ENCODE peak calls at places on chromosomes 7 and 10, in nine cellular contexts. D is spleen, A is prostate gland, P is psoas muscle, Z is upper lobe of right lung, H is stomach, V is pancreas, T is right lobe of liver, W is lower lobe of right lung. Q is an unnamed sample.

GRCh38 chr7:24820730-24821044 is 63.4 kb upstream of the GSDME start:
- DNase-seq in P (no peak), Z (no peak), H (no peak), D (no peak), V (no peak), A (no peak), T (no peak), W (no peak), Q (no peak)

GRCh38 chr7:127896683-127897082 is 134.6 kb downstream of the LRRC4 start:
- DNase-seq in T (no peak), P (no peak), D (no peak), H (no peak), W (no peak), V (no peak), Z (no peak), A (no peak), Q (no peak)

GRCh38 chr7:149458235-149458634 is 2.6 kb downstream of the ZNF777 start:
- DNase-seq in A (no peak), P (no peak), T (no peak), V (no peak), W (no peak), H (no peak), D (no peak), Z (no peak), Q (no peak)

GRCh38 chr10:7045891-7046599 is 364.8 kb downstream of the SFMBT2 start:
- DNase-seq in A (no peak), Z (no peak), P (no peak), H (no peak), V (no peak), W (no peak), T (no peak), D (no peak), Q (peak; percentile 34)

GRCh38 chr7:26993816-26994810 is 101.7 kb downstream of the HOXA1 start:
- DNase-seq in P (no peak), W (no peak), H (no peak), T (no peak), A (peak; percentile 21), D (no peak), V (no peak), Z (no peak), Q (no peak)

GRCh38 chr7:5594616-5595544 is 171.2 kb upstream of the TNRC18 start:
- DNase-seq in Z (no peak), P (peak; percentile 61), A (no peak), V (no peak), D (no peak), T (no peak), W (no peak), H (no peak), Q (no peak)

GRCh38 chr10:123380491-123381085 is 226.4 kb downstream of the BUB3 start:
- DNase-seq in H (no peak), V (no peak), Z (no peak), D (no peak), W (no peak), P (no peak), T (no peak), A (no peak), Q (no peak)

GRCh38 chr7:20358106-20358505 is 27.4 kb downstream of the ITGB8 start:
- DNase-seq in V (no peak), T (no peak), A (no peak), H (no peak), P (no peak), W (no peak), Z (no peak), D (no peak), Q (no peak)

GRCh38 chr7:26046150-26046549 is 105.8 kb upstream of the NFE2L3 start:
- DNase-seq in V (no peak), P (no peak), Z (no peak), W (no peak), T (no peak), A (no peak), D (no peak), H (peak; percentile 32), Q (no peak)

GRCh38 chr7:53740971-53741370 is 705.5 kb downstream of the POM121L12 start:
- DNase-seq in W (no peak), Z (no peak), T (no peak), V (no peak), A (no peak), D (no peak), P (no peak), H (no peak), Q (no peak)

GRCh38 chr10:109668137-109668536 is 255.2 kb downstream of the XPNPEP1 start:
- DNase-seq in V (no peak), A (no peak), W (no peak), Z (no peak), T (no peak), P (no peak), H (no peak), D (no peak), Q (no peak)

GRCh38 chr10:100829103-100829870 is 83.5 kb upstream of the SLF2 start:
- DNase-seq in T (no peak), H (no peak), A (no peak), Z (no peak), W (no peak), V (no peak), D (no peak), P (no peak), Q (no peak)

GRCh38 chr10:122113161-122113944 is 124.4 kb downstream of the TACC2 start:
- DNase-seq in V (peak; percentile 90), H (peak; percentile 69), D (peak; percentile 78), T (peak; percentile 74), W (peak; percentile 85), A (peak; percentile 83), P (peak; percentile 86), Z (peak; percentile 89), Q (no peak)

DNA sequence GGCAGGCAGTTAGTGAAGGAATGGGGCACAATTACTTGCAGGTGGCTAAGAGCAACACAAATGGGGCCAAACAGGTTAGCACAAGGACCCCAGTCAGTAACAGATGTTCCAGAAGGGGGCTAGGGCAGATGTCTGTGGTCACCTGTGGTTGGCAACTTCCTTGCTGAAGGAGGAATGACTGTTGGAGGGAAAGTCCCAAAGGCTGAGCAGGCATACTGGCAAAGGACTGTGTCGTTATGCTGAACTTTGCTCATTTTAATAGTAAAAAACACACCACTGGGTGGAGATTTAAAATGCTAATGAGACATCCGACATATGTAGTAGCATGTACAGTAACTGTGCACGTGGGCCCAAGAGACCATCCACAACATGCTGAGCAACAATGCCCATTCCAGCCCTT is 511.6 kb downstream of the CALN1 start:
- DNase-seq in Z (no peak), H (no peak), V (no peak), D (no peak), A (no peak), W (no peak), T (no peak), P (no peak), Q (no peak)
- H3K9me3 ChIP-seq in Z (no peaks in the 10 kb centered on the region), H (no peaks in the 10 kb centered on the region), V (no peaks in the 10 kb centered on the region), D (peaks cover 33% of the 10 kb centered on the region), A (no peaks in the 10 kb centered on the region), W (no peaks in the 10 kb centered on the region), T (no peaks in the 10 kb centered on the region), P (peaks cover 5% of the 10 kb centered on the region), Q (no peaks in the 10 kb centered on the region)

DNA sequence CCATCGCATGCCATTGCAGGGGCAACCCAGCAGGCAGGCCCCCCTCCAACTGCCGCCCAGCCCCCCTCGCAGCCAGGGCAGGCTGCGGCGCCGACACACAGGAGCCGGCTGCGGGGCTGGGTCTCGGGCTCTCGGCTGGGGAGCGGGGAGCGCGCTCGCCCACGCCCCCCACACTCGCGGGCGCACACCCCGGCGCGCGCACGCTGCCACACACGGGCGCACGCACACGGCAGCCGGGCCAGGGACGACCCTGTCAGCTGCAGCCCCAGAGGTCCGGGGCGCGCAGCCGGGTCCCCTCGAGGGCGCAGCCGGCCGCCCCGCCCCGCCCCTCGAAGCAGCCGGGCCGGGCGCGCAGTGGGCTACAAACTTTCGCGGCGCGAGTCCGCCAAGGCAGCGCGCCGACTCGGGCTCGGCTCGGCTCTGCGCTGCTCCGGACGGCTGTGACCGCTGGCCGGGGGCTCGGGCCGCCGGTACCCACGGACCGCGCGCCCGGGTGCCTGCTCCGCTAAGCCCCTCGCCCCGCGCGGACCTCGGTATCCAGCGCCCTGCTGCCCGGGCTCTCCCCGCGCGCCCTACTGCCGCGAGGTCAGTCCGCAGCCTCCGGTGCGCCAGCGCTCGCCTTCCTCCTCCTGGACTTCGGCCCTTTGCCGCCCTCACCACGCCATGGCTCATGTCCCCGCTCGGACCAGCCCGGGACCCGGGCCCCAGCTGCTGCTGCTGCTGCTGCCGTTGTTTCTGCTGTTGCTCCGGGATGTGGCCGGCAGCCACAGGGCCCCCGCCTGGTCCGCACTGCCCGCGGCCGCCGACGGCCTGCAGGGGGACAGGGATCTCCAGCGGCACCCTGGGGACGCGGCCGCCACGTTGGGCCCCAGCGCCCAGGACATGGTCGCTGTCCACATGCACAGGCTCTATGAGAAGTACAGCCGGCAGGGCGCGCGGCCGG is at the start of gene GDF10:
- DNase-seq in H (no peak), D (no peak), A (no peak), W (no peak), Z (no peak), V (peak; percentile 86), T (no peak), P (no peak), Q (no peak)
- H3K4me3 ChIP-seq in H (peak within 1 kb of the TSS; percentile 45), D (peak within 1 kb of the TSS; percentile 66), A (peak within 1 kb of the TSS; percentile 28), W (peak within 1 kb of the TSS; percentile 52), Z (peak within 1 kb of the TSS; percentile 49), V (peak within 1 kb of the TSS; percentile 40), T (peak within 1 kb of the TSS; percentile 43), P (peak within 1 kb of the TSS; percentile 60), Q (peak within 1 kb of the TSS; percentile 43)

DNA sequence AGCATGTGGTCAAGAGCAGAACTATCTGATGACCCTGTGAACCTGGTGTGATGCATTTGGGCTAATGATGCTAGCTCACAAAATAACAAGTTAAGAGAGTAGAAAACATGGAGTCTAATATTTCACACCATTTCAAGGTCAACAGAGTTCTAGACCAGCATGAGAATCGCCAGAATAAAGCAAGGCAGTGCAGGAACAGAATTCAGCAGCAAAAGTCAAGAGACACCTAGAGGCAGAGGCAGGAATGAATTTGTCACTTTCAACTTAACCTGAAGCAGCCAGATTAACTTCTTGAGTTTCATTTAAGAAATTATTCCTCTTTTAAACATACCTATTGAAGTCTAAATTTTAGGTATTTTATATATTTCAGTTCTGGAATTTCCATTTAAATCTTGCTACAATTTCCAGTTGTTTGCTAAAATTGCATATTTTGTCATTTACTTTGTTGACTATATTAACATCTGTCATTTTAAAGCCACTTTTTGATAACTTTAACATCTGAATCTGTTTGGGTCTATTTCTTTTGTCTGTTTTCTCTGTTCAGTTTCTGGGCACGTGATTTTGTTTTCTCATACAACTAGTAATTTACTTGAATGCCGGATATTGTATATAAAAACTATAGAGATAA is 44.2 kb upstream of the PRSS58 start:
- DNase-seq in Z (no peak), D (no peak), T (no peak), H (no peak), V (no peak), W (no peak), A (no peak), P (no peak), Q (no peak)
- TF ChIP-seq CTCF in Z (peak; percentile 26), D (no peak), T (peak; percentile 55), H (no peak), V (peak; percentile 24), W (no peak), A (no peak), P (no peak), Q (peak; percentile 54)

DNA sequence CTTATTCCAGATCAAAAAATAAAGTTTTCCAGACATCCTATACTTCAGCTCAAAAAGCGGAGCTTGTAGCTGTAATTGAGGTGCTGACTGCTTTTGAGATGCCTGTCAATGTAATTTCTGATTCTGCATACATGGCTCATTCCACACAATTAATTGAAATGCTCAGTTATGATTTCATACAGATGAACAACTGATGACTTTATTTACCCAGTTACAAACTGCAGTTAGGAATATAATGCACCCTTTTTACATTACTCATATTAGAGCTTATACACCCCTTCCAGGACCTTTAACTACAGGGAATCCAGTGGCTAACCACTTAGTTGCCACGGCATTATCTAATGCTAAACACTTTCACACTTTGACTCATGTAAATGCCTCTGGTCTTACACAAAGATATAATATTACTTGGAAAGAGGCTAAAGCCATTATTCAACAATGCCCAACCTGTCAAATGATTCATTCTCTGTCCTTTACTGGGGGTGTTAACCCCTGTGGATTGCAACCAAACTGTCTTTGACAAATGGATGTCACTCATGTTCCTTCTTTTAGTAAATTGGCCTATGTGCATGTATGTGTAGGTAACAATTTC is 147.3 kb downstream of the ZNF33B start:
- DNase-seq in A (no peak), V (no peak), Z (no peak), W (no peak), T (no peak), P (no peak), H (no peak), D (no peak), Q (no peak)
- H3K9me3 ChIP-seq in A (no peaks in the 10 kb centered on the region), V (no peaks in the 10 kb centered on the region), Z (no peaks in the 10 kb centered on the region), W (peaks cover 7% of the 10 kb centered on the region), T (no peaks in the 10 kb centered on the region), P (no peaks in the 10 kb centered on the region), H (peaks cover 17% of the 10 kb centered on the region), D (peaks cover 7% of the 10 kb centered on the region), Q (no peaks in the 10 kb centered on the region)